ENCODE peak calls at places on chromosomes 6 and 20, in seven cellular contexts. S, P, Q, R, O, J and Y are unnamed samples.

GRCh38 chr6:29728173-29728879 is 5.1 kb downstream of the HLA-F start:
- DNase-seq in Q (no peak), P (no peak), J (no peak), S (no peak), O (no peak), R (no peak), Y (no peak)

GRCh38 chr6:137811121-137811911 is 55.7 kb upstream of the TNFAIP3 start:
- DNase-seq in P (peak), Q (peak), S (peak), J (peak), O (no peak), R (peak), Y (peak)

GRCh38 chr20:42368910-42369309 is 750.7 kb upstream of the CHD6 start:
- DNase-seq in J (no peak), Q (no peak), R (no peak), O (no peak), S (no peak), P (no peak), Y (no peak)

GRCh38 chr6:7234547-7234946 is 78.5 kb downstream of the SSR1 start:
- DNase-seq in Q (no peak), R (no peak), S (no peak), O (no peak), P (no peak), J (no peak), Y (peak)

GRCh38 chr20:34401741-34402455 is 38.8 kb downstream of the ITCH start:
- DNase-seq in O (no peak), J (no peak), P (no peak), Q (no peak), S (no peak), R (no peak), Y (no peak)

GRCh38 chr6:113634352-113635163 is 222.6 kb upstream of the MARCKS start:
- DNase-seq in R (peak), S (no peak), Q (no peak), J (no peak), O (no peak), P (no peak), Y (no peak)

GRCh38 chr20:38861071-38861401 is 55.5 kb downstream of the PPP1R16B start:
- DNase-seq in R (no peak), Q (no peak), P (no peak), O (no peak), J (no peak), S (no peak), Y (no peak)

GRCh38 chr6:45477785-45478184 is 100.1 kb upstream of the SUPT3H start:
- DNase-seq in S (no peak), Q (no peak), P (no peak), O (no peak), J (no peak), R (no peak), Y (no peak)

GRCh38 chr20:16530201-16530681 is 43.0 kb downstream of the KIF16B start:
- DNase-seq in J (peak), Q (peak), O (no peak), R (peak), S (no peak), P (no peak), Y (no peak)

GRCh38 chr20:61426361-61426760 is 174.3 kb downstream of the CDH4 start:
- DNase-seq in O (no peak), J (no peak), S (no peak), Q (no peak), P (no peak), R (no peak), Y (no peak)

GRCh38 chr6:167475947-167476346 is 151.1 kb downstream of the TTLL2 start:
- DNase-seq in S (no peak), R (no peak), O (no peak), P (no peak), J (no peak), Q (no peak), Y (peak)

GRCh38 chr6:150676339-150676738 is 76.7 kb downstream of the PLEKHG1 start:
- DNase-seq in Q (no peak), O (no peak), S (no peak), P (no peak), J (no peak), R (no peak), Y (no peak)

GRCh38 chr6:127554435-127555006 is 22.5 kb upstream of the C6orf58 start:
- DNase-seq in Q (peak), R (peak), J (no peak), S (peak), O (no peak), P (no peak), Y (no peak)

GRCh38 chr6:109451376-109451775 is 4.2 kb downstream of the MICAL1 start:
- DNase-seq in Q (no peak), J (no peak), S (no peak), R (no peak), P (no peak), O (no peak), Y (peak)

GRCh38 chr20:32230707-32231106 is 23.0 kb downstream of the POFUT1 start:
- DNase-seq in S (no peak), O (no peak), P (no peak), Q (no peak), R (no peak), J (no peak), Y (no peak)

GRCh38 chr6:169988769-169989550 is 237.5 kb downstream of the ERMARD start:
- DNase-seq in O (no peak), R (no peak), S (no peak), J (no peak), P (no peak), Q (no peak), Y (peak)

GRCh38 chr6:166907373-166907841 is 48.9 kb downstream of the RNASET2 start:
- DNase-seq in S (no peak), Q (no peak), J (no peak), R (no peak), O (no peak), P (no peak), Y (no peak)

GRCh38 chr6:137571854-137572253 is 77.7 kb upstream of the OLIG3 start:
- DNase-seq in S (peak), P (peak), J (peak), R (peak), Q (peak), O (no peak), Y (no peak)

GRCh38 chr6:166477647-166478365 is 95.1 kb upstream of the MPC1 start:
- DNase-seq in O (no peak), S (no peak), R (no peak), Q (no peak), J (no peak), P (no peak), Y (peak)